ENCODE peak calls at places on chromosome 9, in four cellular contexts. H is mucosa of descending colon; N is transverse colon; B is CD8-positive, alpha-beta T cell. J is an unnamed sample.

GRCh38 chr9:134278974-134279640 is 47.1 kb upstream of the RXRA start:
- DNase-seq in B (no peak), H (no peak), N (no peak), J (no peak)

GRCh38 chr9:21234153-21234687 is 5.6 kb downstream of the IFNA14 start:
- DNase-seq in B (no peak), N (no peak), H (no peak), J (no peak)

GRCh38 chr9:107750741-107751521 is 261.4 kb upstream of the KLF4 start:
- DNase-seq in N (peak; percentile 72), B (no peak), H (peak; percentile 52), J (no peak)

GRCh38 chr9:122536138-122536537 is 9.0 kb upstream of the OR1N1 start:
- DNase-seq in B (no peak), H (no peak), N (no peak), J (no peak)

GRCh38 chr9:75467141-75467540 is 378.8 kb downstream of the OSTF1 start:
- DNase-seq in H (no peak), N (no peak), B (no peak), J (no peak)

GRCh38 chr9:13386935-13387667 is 107.6 kb upstream of the MPDZ start:
- DNase-seq in B (no peak), H (no peak), N (no peak), J (no peak)

GRCh38 chr9:94086961-94087360 is 2.7 kb downstream of the PTPDC1 start:
- DNase-seq in H (no peak), N (no peak), B (no peak), J (no peak)

GRCh38 chr9:96135071-96135825 is 166.7 kb downstream of the HSD17B3 start:
- DNase-seq in H (no peak), N (no peak), B (no peak), J (no peak)

GRCh38 chr9:114284316-114285060 is 38.4 kb upstream of the ORM1 start:
- DNase-seq in N (no peak), H (no peak), B (no peak), J (no peak)

GRCh38 chr9:107635803-107636174 is 146.2 kb upstream of the KLF4 start:
- DNase-seq in B (no peak), H (no peak), N (no peak), J (no peak)

GRCh38 chr9:109907400-109907799 is 127.4 kb downstream of the PALM2AKAP2 start:
- DNase-seq in B (no peak), N (peak; percentile 63), H (peak; percentile 55), J (no peak)

GRCh38 chr9:110918316-110919054 is 119.8 kb downstream of the LPAR1 start:
- DNase-seq in H (no peak), B (no peak), N (no peak), J (no peak)

GRCh38 chr9:106334081-106334480 is 528.9 kb upstream of the ZNF462 start:
- DNase-seq in B (no peak), N (no peak), H (no peak), J (no peak)

GRCh38 chr9:100033877-100034551 is 64.8 kb downstream of the ERP44 start:
- DNase-seq in N (no peak), H (no peak), B (no peak), J (no peak)

GRCh38 chr9:26789959-26790358 is 102.6 kb downstream of the CAAP1 start:
- DNase-seq in B (no peak), N (no peak), H (no peak), J (no peak)
- H3K4me3 ChIP-seq in B (no peak overlapping the region), N (no peak overlapping the region), H (no peak overlapping the region), J (no peak overlapping the region)

DNA sequence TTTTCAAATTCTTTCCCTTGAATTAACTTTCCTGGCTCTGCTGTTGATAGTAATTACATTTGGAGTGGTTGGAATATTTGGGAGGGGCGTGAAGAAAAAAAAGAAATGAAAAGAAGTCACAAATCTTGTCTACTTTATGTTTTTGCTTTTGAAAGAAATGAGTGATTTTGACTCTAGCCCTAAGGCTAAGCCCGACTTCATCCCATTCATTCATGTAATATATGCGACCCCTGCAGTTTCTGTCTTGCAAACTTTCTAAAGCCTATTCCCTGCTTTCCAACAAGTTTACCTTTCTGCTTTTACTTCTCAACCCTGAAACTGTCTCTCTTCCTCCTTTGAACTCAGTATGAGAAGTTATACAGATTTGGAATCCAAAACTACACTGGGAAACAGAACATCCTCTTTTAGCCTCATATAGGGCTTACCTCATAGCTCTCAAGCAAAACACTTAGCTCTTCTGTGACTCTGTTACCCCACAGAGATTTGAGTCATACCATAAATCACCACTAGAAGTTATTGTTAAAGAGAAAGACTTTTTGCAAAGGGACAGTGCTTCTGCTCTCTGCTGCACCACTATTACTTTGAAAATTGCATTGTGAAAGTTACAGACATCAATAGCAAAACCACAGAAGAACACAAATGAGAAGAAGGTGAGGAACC is 1.6 kb downstream of the CFAP95 start:
- DNase-seq in N (no peak), H (no peak), B (no peak), J (no peak)
- H3K4me3 ChIP-seq in N (no peak overlapping the region), H (no peak overlapping the region), B (no peak overlapping the region), J (no peak overlapping the region)

DNA sequence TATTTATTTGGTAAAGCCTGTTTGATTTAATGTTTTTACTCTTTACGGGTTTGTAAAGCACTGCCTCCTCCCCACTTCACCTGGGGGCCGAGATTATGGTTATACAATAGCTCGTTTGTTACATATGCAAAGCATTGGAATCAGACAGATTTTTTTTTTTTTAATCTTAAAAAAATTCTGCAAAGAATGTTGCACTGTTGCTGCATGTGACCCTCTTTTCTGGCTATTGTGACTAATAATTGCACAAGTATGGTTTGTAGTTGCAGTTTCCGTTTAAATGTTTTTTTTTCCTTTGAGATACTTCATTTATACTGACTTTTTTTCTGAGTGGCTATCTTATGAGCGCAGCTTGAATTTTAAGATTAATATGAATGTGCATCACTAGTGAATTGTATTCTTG is 165.3 kb downstream of the KDM4C start:
- DNase-seq in N (no peak), H (no peak), B (no peak), J (no peak)
- H3K4me3 ChIP-seq in N (no peak overlapping the region), H (no peak overlapping the region), B (no peak overlapping the region), J (no peak overlapping the region)

GRCh38 chr9:128901379-128901778 is 19.4 kb upstream of the PHYHD1 start:
- DNase-seq in H (no peak), B (no peak), N (no peak), J (no peak)

GRCh38 chr9:128901822-128902221 is 19.0 kb upstream of the PHYHD1 start:
- DNase-seq in B (no peak), H (no peak), N (no peak), J (no peak)

GRCh38 chr9:128903871-128904371 is 16.9 kb upstream of the PHYHD1 start:
- DNase-seq in N (no peak), B (no peak), H (no peak), J (no peak)

GRCh38 chr9:128903079-128903461 is 17.7 kb upstream of the PHYHD1 start:
- DNase-seq in N (no peak), H (no peak), B (no peak), J (no peak)

DNA sequence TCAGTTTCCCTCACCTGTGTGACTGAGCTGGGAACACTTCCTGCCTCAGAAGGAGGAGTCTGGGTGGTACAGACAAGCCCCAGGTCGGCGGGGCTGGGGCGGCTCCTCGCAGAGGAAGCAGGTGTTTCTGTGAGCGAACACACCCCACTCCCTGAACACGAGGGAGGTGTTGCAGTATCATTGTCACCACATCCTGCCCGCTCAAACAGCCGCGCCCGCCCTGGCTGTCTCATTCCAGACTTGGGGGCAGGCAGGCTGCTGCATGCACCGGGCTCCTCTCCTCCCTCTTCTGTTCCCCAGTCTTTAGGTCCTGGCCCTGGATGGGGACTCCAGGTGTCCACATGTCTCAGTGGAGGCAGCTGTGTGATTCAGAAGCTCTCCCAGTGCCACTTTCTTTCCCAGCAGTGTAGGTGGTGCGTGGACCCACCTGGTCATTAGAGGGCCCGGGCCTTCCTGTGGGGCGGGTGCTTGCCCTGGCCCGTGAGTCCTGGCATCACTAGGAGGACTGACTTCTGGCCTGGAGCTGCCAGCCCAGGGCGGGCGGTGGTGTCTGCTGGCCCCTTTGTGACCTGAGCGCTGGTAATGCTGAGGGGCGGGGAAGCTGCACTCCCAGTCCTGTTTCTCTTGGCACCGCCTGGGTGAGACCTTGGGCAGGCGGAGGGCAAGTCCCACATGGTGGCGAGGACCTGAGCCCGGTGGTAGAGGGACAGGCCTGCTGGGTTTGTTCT is 18.3 kb upstream of the PHYHD1 start:
- DNase-seq in N (peak; percentile 86), B (peak; percentile 92), H (peak; percentile 86), J (peak; percentile 72)
- H3K4me3 ChIP-seq in N (no peak overlapping the region), B (peak overlapping the region; percentile 56), H (no peak overlapping the region), J (peak overlapping the region; percentile 20)

GRCh38 chr9:120912958-120913672 is 13.5 kb downstream of the TRAF1 start:
- DNase-seq in H (no peak), B (no peak), N (no peak), J (no peak)

GRCh38 chr9:120914953-120915352 is 11.6 kb downstream of the TRAF1 start:
- DNase-seq in B (no peak), N (no peak), H (no peak), J (no peak)

GRCh38 chr9:120914410-120914809 is 12.2 kb downstream of the TRAF1 start:
- DNase-seq in H (no peak), B (no peak), N (no peak), J (no peak)

GRCh38 chr9:120915854-120916495 is 10.6 kb downstream of the TRAF1 start:
- DNase-seq in B (no peak), N (no peak), H (no peak), J (peak; percentile 42)

GRCh38 chr9:120913673-120914266 is 12.8 kb downstream of the TRAF1 start:
- DNase-seq in B (no peak), N (no peak), H (no peak), J (no peak)
- H3K4me3 ChIP-seq in B (no peak overlapping the region), N (no peak overlapping the region), H (no peak overlapping the region), J (no peak overlapping the region)

DNA sequence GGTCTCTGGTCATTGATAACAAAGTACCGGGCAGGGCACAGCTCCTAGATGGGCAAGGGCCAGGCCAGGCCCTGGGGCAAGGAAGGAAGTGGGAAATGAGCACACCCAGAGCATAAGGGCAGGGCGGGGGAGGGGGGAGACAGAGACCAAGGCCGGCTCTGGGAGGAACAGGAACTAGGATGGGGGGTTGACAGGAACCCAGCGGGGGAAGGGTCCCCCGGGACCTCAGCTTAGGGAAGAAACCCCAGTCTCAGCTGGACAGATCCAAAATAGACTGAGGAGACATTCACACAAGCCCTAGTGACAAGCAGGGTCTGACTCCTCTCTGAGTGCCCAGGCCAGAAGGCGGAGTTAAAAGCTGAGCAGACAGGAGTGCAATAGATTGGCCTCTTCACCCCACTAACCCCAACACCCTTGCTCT is 731 bp downstream of the ATOSB start:
- DNase-seq in B (no peak), H (peak; percentile 77), N (peak; percentile 74), J (peak; percentile 71)
- H3K4me3 ChIP-seq in B (peak overlapping the region; percentile 64), H (peak overlapping the region; percentile 24), N (peak overlapping the region; percentile 57), J (peak overlapping the region; percentile 85)